ENCODE peak calls at places on chromosome 15, in ten cellular contexts. J is AG09319; E is RWPE1; K is upper lobe of left lung; A is DMS153; B is CD8-positive, alpha-beta memory T cell; P is substantia nigra; L is B cell; G is stimulated activated CD4-positive, alpha-beta T cell treated with anti-CD3 and anti-CD28 coated beads, Interleukin-2, amount 100 ng/mL, for 24 hours; X is H54. Y is an unnamed sample.

GRCh38 chr15:77024273-77025065 is 29.5 kb downstream of the PSTPIP1 start:
- DNase-seq in A (no peak), E (peak; percentile 78), X (peak; percentile 55), L (peak; percentile 80), P (peak; percentile 38), G (peak; percentile 80), K (peak; percentile 95), B (peak; percentile 62), J (peak; percentile 12), Y (peak; percentile 57)

GRCh38 chr15:77607111-77607893 is 25.4 kb downstream of the LINGO1 start:
- DNase-seq in P (no peak), B (no peak), X (peak; percentile 59), J (no peak), A (no peak), K (no peak), L (no peak), G (no peak), E (no peak), Y (no peak)

GRCh38 chr15:78988361-78988911 is 43.6 kb upstream of the CTSH start:
- DNase-seq in P (peak; percentile 42), X (peak; percentile 85), J (peak; percentile 92), E (peak; percentile 99), K (no peak), B (no peak), G (no peak), L (no peak), A (no peak), Y (no peak)

GRCh38 chr15:53739651-53740050 is 19.8 kb downstream of the WDR72 start:
- DNase-seq in A (no peak), G (no peak), K (no peak), E (no peak), P (no peak), X (no peak), J (no peak), L (no peak), B (no peak), Y (no peak)

GRCh38 chr15:25053000-25053815 is 98.4 kb downstream of the SNRPN start:
- DNase-seq in B (no peak), J (no peak), K (no peak), P (no peak), L (no peak), E (no peak), G (no peak), A (no peak), X (no peak), Y (no peak)

GRCh38 chr15:63157891-63158431 is 684 bp upstream of the RPS27L start:
- DNase-seq in P (peak; percentile 44), L (peak; percentile 42), G (peak; percentile 34), X (peak; percentile 30), K (no peak), B (no peak), A (no peak), E (peak; percentile 42), J (peak; percentile 61), Y (no peak)

GRCh38 chr15:73886717-73887345 is 13.5 kb downstream of the TBC1D21 start:
- DNase-seq in E (no peak), X (no peak), J (no peak), P (no peak), A (no peak), K (peak; percentile 24), L (no peak), B (no peak), G (no peak), Y (no peak)

GRCh38 chr15:91530951-91531582 is 322.4 kb upstream of the SLCO3A1 start:
- DNase-seq in A (no peak), P (no peak), X (no peak), L (no peak), E (no peak), K (no peak), B (no peak), J (no peak), G (no peak), Y (no peak)

GRCh38 chr15:41878355-41878699 is 15.5 kb downstream of the SPTBN5 start:
- DNase-seq in K (peak; percentile 86), G (no peak), A (no peak), B (no peak), P (no peak), X (no peak), L (no peak), E (no peak), J (no peak), Y (no peak)

Y was measured in CD4-positive, alpha-beta memory T cell.